ENCODE peak calls at places on chromosomes 6 and 20, in ten cellular contexts. One of them, this sample, is unnamed.

GRCh38 chr6:106383573-106383972 is 23.1 kb downstream of the CRYBG1 start:
- DNase-seq in B cell: no peak
- DNase-seq in CD4-positive, alpha-beta T cell: no peak
- DNase-seq in brain microvascular endothelial cell: no peak
- DNase-seq in MCF 10A: no peak
- DNase-seq in PC-3: peak
- DNase-seq in WTC11: no peak
- DNase-seq in heart left ventricle: no peak
- DNase-seq in lower leg skin: no peak
- DNase-seq in A673: no peak
- DNase-seq in this sample: no peak

GRCh38 chr6:130978660-130979396 is 84.2 kb downstream of the EPB41L2 start:
- DNase-seq in B cell: no peak
- DNase-seq in CD4-positive, alpha-beta T cell: no peak
- DNase-seq in brain microvascular endothelial cell: no peak
- DNase-seq in MCF 10A: no peak
- DNase-seq in PC-3: no peak
- DNase-seq in WTC11: no peak
- DNase-seq in heart left ventricle: peak
- DNase-seq in lower leg skin: no peak
- DNase-seq in A673: no peak
- DNase-seq in this sample: no peak

GRCh38 chr6:144581807-144582537 is 296.8 kb downstream of the UTRN start:
- DNase-seq in B cell: no peak
- DNase-seq in CD4-positive, alpha-beta T cell: no peak
- DNase-seq in brain microvascular endothelial cell: peak
- DNase-seq in MCF 10A: peak
- DNase-seq in PC-3: peak
- DNase-seq in WTC11: peak
- DNase-seq in heart left ventricle: no peak
- DNase-seq in lower leg skin: no peak
- DNase-seq in A673: peak
- DNase-seq in this sample: no peak

GRCh38 chr6:33161354-33162320 is 30.6 kb downstream of the COL11A2 start:
- DNase-seq in B cell: peak
- DNase-seq in CD4-positive, alpha-beta T cell: peak
- DNase-seq in brain microvascular endothelial cell: peak
- DNase-seq in MCF 10A: peak
- DNase-seq in PC-3: peak
- DNase-seq in WTC11: peak
- DNase-seq in heart left ventricle: peak
- DNase-seq in lower leg skin: peak
- DNase-seq in A673: peak
- DNase-seq in this sample: peak

GRCh38 chr20:37249304-37249703 is 12.3 kb downstream of the GHRH start:
- DNase-seq in B cell: no peak
- DNase-seq in CD4-positive, alpha-beta T cell: no peak
- DNase-seq in brain microvascular endothelial cell: no peak
- DNase-seq in MCF 10A: no peak
- DNase-seq in PC-3: no peak
- DNase-seq in WTC11: no peak
- DNase-seq in heart left ventricle: no peak
- DNase-seq in lower leg skin: no peak
- DNase-seq in A673: no peak
- DNase-seq in this sample: no peak

GRCh38 chr6:159594750-159595117 is 98.3 kb downstream of the SOD2 start:
- DNase-seq in B cell: no peak
- DNase-seq in CD4-positive, alpha-beta T cell: no peak
- DNase-seq in brain microvascular endothelial cell: no peak
- DNase-seq in MCF 10A: peak
- DNase-seq in PC-3: peak
- DNase-seq in WTC11: no peak
- DNase-seq in heart left ventricle: no peak
- DNase-seq in lower leg skin: no peak
- DNase-seq in A673: peak
- DNase-seq in this sample: no peak

GRCh38 chr6:56865081-56865875 is 89.6 kb upstream of the BEND6 start:
- DNase-seq in B cell: no peak
- DNase-seq in CD4-positive, alpha-beta T cell: no peak
- DNase-seq in brain microvascular endothelial cell: no peak
- DNase-seq in MCF 10A: no peak
- DNase-seq in PC-3: no peak
- DNase-seq in WTC11: no peak
- DNase-seq in heart left ventricle: no peak
- DNase-seq in lower leg skin: no peak
- DNase-seq in A673: no peak
- DNase-seq in this sample: no peak

GRCh38 chr6:138964012-138964411 is 24.0 kb downstream of the REPS1 start:
- DNase-seq in B cell: no peak
- DNase-seq in CD4-positive, alpha-beta T cell: no peak
- DNase-seq in brain microvascular endothelial cell: no peak
- DNase-seq in MCF 10A: no peak
- DNase-seq in PC-3: no peak
- DNase-seq in WTC11: no peak
- DNase-seq in heart left ventricle: no peak
- DNase-seq in lower leg skin: no peak
- DNase-seq in A673: no peak
- DNase-seq in this sample: no peak

GRCh38 chr6:48016027-48016755 is 94.8 kb downstream of the PTCHD4 start:
- DNase-seq in B cell: no peak
- DNase-seq in CD4-positive, alpha-beta T cell: no peak
- DNase-seq in brain microvascular endothelial cell: no peak
- DNase-seq in MCF 10A: no peak
- DNase-seq in PC-3: no peak
- DNase-seq in WTC11: no peak
- DNase-seq in heart left ventricle: no peak
- DNase-seq in lower leg skin: no peak
- DNase-seq in A673: no peak
- DNase-seq in this sample: no peak

GRCh38 chr6:122696079-122696478 is 83.4 kb upstream of the FABP7 start:
- DNase-seq in B cell: no peak
- DNase-seq in CD4-positive, alpha-beta T cell: no peak
- DNase-seq in brain microvascular endothelial cell: peak
- DNase-seq in MCF 10A: peak
- DNase-seq in PC-3: peak
- DNase-seq in WTC11: no peak
- DNase-seq in heart left ventricle: no peak
- DNase-seq in lower leg skin: no peak
- DNase-seq in A673: peak
- DNase-seq in this sample: no peak

DNA sequence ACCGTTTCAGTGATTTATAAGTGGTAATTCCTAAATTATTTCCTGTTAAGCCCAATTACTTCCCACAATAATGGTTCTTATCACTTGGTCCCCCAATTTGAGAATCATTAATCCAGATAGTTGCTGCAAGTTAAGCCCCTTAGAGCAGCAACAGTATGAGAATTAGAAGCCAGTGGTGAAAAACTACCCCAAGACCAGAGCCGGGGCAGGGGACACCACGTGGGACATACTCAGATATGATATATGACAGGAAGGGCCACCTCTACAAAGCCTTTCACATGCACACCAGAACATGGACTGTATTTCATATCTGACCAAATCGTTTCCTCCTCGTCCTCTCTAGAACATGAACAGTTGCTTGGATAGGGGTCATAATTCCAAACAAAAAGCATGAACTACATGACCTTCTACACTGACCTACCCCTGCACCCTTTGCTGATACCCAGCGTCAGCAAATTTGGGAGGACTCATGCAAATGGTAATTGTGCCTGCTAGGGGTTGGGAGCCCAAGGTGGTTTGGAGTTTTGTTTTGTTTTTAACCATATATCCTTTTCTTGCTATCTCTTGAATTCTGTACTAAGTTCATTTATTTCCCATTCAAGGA is 3.9 kb downstream of the JAG1 start:
- DNase-seq in B cell: no peak
- DNase-seq in CD4-positive, alpha-beta T cell: no peak
- DNase-seq in brain microvascular endothelial cell: no peak
- DNase-seq in MCF 10A: no peak
- DNase-seq in PC-3: no peak
- DNase-seq in WTC11: no peak
- DNase-seq in heart left ventricle: no peak
- DNase-seq in lower leg skin: peak
- DNase-seq in A673: peak
- DNase-seq in this sample: no peak
- TF ChIP-seq CTCF in B cell: no peak
- TF ChIP-seq CTCF in CD4-positive, alpha-beta T cell: no peak
- TF ChIP-seq CTCF in brain microvascular endothelial cell: no peak
- TF ChIP-seq CTCF in MCF 10A: no peak
- TF ChIP-seq CTCF in PC-3: no peak
- TF ChIP-seq CTCF in WTC11: no peak
- TF ChIP-seq CTCF in heart left ventricle: no peak
- TF ChIP-seq CTCF in lower leg skin: no peak
- TF ChIP-seq CTCF in A673: no peak
- TF ChIP-seq CTCF in this sample: no peak

GRCh38 chr20:11894072-11894471 is 23.6 kb upstream of the BTBD3 start:
- DNase-seq in B cell: no peak
- DNase-seq in CD4-positive, alpha-beta T cell: no peak
- DNase-seq in brain microvascular endothelial cell: no peak
- DNase-seq in MCF 10A: peak
- DNase-seq in PC-3: peak
- DNase-seq in WTC11: no peak
- DNase-seq in heart left ventricle: no peak
- DNase-seq in lower leg skin: no peak
- DNase-seq in A673: no peak
- DNase-seq in this sample: no peak
- TF ChIP-seq CTCF in B cell: no peak
- TF ChIP-seq CTCF in CD4-positive, alpha-beta T cell: no peak
- TF ChIP-seq CTCF in brain microvascular endothelial cell: no peak
- TF ChIP-seq CTCF in MCF 10A: no peak
- TF ChIP-seq CTCF in PC-3: no peak
- TF ChIP-seq CTCF in WTC11: no peak
- TF ChIP-seq CTCF in heart left ventricle: no peak
- TF ChIP-seq CTCF in lower leg skin: no peak
- TF ChIP-seq CTCF in A673: no peak
- TF ChIP-seq CTCF in this sample: no peak

GRCh38 chr20:41059236-41059635 is 30.6 kb downstream of the TOP1 start:
- DNase-seq in B cell: no peak
- DNase-seq in CD4-positive, alpha-beta T cell: no peak
- DNase-seq in brain microvascular endothelial cell: no peak
- DNase-seq in MCF 10A: no peak
- DNase-seq in PC-3: no peak
- DNase-seq in WTC11: no peak
- DNase-seq in heart left ventricle: no peak
- DNase-seq in lower leg skin: no peak
- DNase-seq in A673: no peak
- DNase-seq in this sample: no peak

GRCh38 chr20:41063442-41063841 is 34.8 kb downstream of the TOP1 start:
- DNase-seq in B cell: no peak
- DNase-seq in CD4-positive, alpha-beta T cell: no peak
- DNase-seq in brain microvascular endothelial cell: no peak
- DNase-seq in MCF 10A: no peak
- DNase-seq in PC-3: no peak
- DNase-seq in WTC11: no peak
- DNase-seq in heart left ventricle: no peak
- DNase-seq in lower leg skin: no peak
- DNase-seq in A673: peak
- DNase-seq in this sample: no peak

GRCh38 chr20:41061155-41061554 is 32.5 kb downstream of the TOP1 start:
- DNase-seq in B cell: no peak
- DNase-seq in CD4-positive, alpha-beta T cell: no peak
- DNase-seq in brain microvascular endothelial cell: no peak
- DNase-seq in MCF 10A: no peak
- DNase-seq in PC-3: peak
- DNase-seq in WTC11: no peak
- DNase-seq in heart left ventricle: no peak
- DNase-seq in lower leg skin: no peak
- DNase-seq in A673: no peak
- DNase-seq in this sample: no peak

GRCh38 chr20:41065716-41066115 is 37.1 kb downstream of the TOP1 start:
- DNase-seq in B cell: no peak
- DNase-seq in CD4-positive, alpha-beta T cell: no peak
- DNase-seq in brain microvascular endothelial cell: no peak
- DNase-seq in MCF 10A: no peak
- DNase-seq in PC-3: no peak
- DNase-seq in WTC11: no peak
- DNase-seq in heart left ventricle: no peak
- DNase-seq in lower leg skin: no peak
- DNase-seq in A673: no peak
- DNase-seq in this sample: no peak

DNA sequence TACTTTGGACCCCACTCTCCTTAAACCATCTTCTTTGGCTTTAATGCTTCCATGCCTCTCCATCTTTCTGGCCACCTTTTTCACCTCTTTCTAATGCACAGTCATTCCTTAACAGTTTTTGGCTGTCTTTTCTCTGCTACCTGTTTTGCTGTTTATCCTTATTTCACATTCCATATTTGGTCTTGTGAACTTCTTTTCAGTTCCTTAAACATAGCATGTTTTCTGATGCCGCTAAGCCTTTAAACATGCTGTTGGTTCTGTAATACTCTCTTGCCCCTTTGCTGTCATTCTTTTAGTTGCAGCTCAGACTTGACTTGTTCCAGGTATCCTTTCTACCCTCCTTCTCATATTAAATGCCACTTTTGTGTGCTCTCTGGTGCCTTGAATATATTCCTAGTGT is 35.8 kb downstream of the TOP1 start:
- DNase-seq in B cell: no peak
- DNase-seq in CD4-positive, alpha-beta T cell: no peak
- DNase-seq in brain microvascular endothelial cell: no peak
- DNase-seq in MCF 10A: no peak
- DNase-seq in PC-3: no peak
- DNase-seq in WTC11: no peak
- DNase-seq in heart left ventricle: no peak
- DNase-seq in lower leg skin: no peak
- DNase-seq in A673: no peak
- DNase-seq in this sample: no peak
- TF ChIP-seq CTCF in B cell: no peak
- TF ChIP-seq CTCF in CD4-positive, alpha-beta T cell: no peak
- TF ChIP-seq CTCF in brain microvascular endothelial cell: no peak
- TF ChIP-seq CTCF in MCF 10A: no peak
- TF ChIP-seq CTCF in PC-3: no peak
- TF ChIP-seq CTCF in WTC11: no peak
- TF ChIP-seq CTCF in heart left ventricle: no peak
- TF ChIP-seq CTCF in lower leg skin: no peak
- TF ChIP-seq CTCF in A673: no peak
- TF ChIP-seq CTCF in this sample: no peak

GRCh38 chr6:7143161-7143974 is 35.6 kb downstream of the RREB1 start:
- DNase-seq in B cell: no peak
- DNase-seq in CD4-positive, alpha-beta T cell: no peak
- DNase-seq in brain microvascular endothelial cell: no peak
- DNase-seq in MCF 10A: no peak
- DNase-seq in PC-3: no peak
- DNase-seq in WTC11: no peak
- DNase-seq in heart left ventricle: no peak
- DNase-seq in lower leg skin: no peak
- DNase-seq in A673: no peak
- DNase-seq in this sample: no peak
- TF ChIP-seq CTCF in B cell: no peak
- TF ChIP-seq CTCF in CD4-positive, alpha-beta T cell: no peak
- TF ChIP-seq CTCF in brain microvascular endothelial cell: peak
- TF ChIP-seq CTCF in MCF 10A: no peak
- TF ChIP-seq CTCF in PC-3: no peak
- TF ChIP-seq CTCF in WTC11: no peak
- TF ChIP-seq CTCF in heart left ventricle: no peak
- TF ChIP-seq CTCF in lower leg skin: no peak
- TF ChIP-seq CTCF in A673: peak
- TF ChIP-seq CTCF in this sample: no peak

This sample was measured in omental fat pad.